ENCODE peak calls at places on chromosome 5, in ten cellular contexts. E is SK-N-SH, T is neural crest cell, V is thoracic aorta, B is dorsolateral prefrontal cortex, H is epithelial cell of proximal tubule, K is IMR-90, O is AG10803, M is endodermal cell, P is RWPE1. Z is an unnamed sample.
A peak's percentile ranks its signal among the peaks of the same experiment; 100 is the strongest.

GRCh38 chr5:90878081-90878480 is 319.5 kb downstream of the ADGRV1 start:
- DNase-seq in E (no peak), T (no peak), V (no peak), B (no peak), H (no peak), K (peak; percentile 43), O (no peak), M (no peak), P (no peak), Z (no peak)

GRCh38 chr5:119655081-119655480 is 25.7 kb downstream of the FAM170A start:
- DNase-seq in E (no peak), T (no peak), V (no peak), B (no peak), H (no peak), K (no peak), O (peak; percentile 34), M (no peak), P (peak; percentile 36), Z (no peak)

GRCh38 chr5:151105561-151105960 is 24.7 kb upstream of the TNIP1 start:
- DNase-seq in E (no peak), T (no peak), V (no peak), B (no peak), H (no peak), K (no peak), O (peak; percentile 57), M (no peak), P (no peak), Z (no peak)

GRCh38 chr5:122421379-122422081 is 109.5 kb downstream of the SNCAIP start:
- DNase-seq in E (no peak), T (no peak), V (no peak), B (no peak), H (no peak), K (no peak), O (no peak), M (no peak), P (no peak), Z (no peak)

GRCh38 chr5:35172526-35172925 is 57.8 kb downstream of the PRLR start:
- DNase-seq in E (no peak), T (no peak), V (no peak), B (no peak), H (no peak), K (no peak), O (no peak), M (no peak), P (no peak), Z (no peak)

GRCh38 chr5:172187118-172188032 is 649 bp downstream of the STK10 start:
- DNase-seq in E (peak; percentile 71), T (peak; percentile 34), V (no peak), B (peak; percentile 55), H (no peak), K (peak; percentile 80), O (peak; percentile 64), M (peak; percentile 86), P (peak; percentile 95), Z (no peak)

GRCh38 chr5:61280766-61281427 is 51.2 kb upstream of the ZSWIM6 start:
- DNase-seq in E (no peak), T (no peak), V (no peak), B (no peak), H (no peak), K (no peak), O (no peak), M (no peak), P (peak; percentile 52), Z (no peak)

GRCh38 chr5:107483196-107483595 is 187.5 kb downstream of the EFNA5 start:
- DNase-seq in E (no peak), T (no peak), V (no peak), B (no peak), H (no peak), K (no peak), O (no peak), M (no peak), P (no peak), Z (no peak)

GRCh38 chr5:9338796-9339195 is 207.1 kb downstream of the SEMA5A start:
- DNase-seq in E (no peak), T (no peak), V (no peak), B (no peak), H (no peak), K (peak; percentile 57), O (no peak), M (no peak), P (no peak), Z (no peak)

GRCh38 chr5:9340095-9340494 is 205.8 kb downstream of the SEMA5A start:
- DNase-seq in E (no peak), T (no peak), V (no peak), B (no peak), H (no peak), K (no peak), O (peak; percentile 12), M (no peak), P (no peak), Z (no peak)

GRCh38 chr5:9342161-9342787 is 203.6 kb downstream of the SEMA5A start:
- DNase-seq in E (no peak), T (no peak), V (no peak), B (no peak), H (no peak), K (no peak), O (no peak), M (no peak), P (no peak), Z (no peak)

GRCh38 chr5:9337908-9338307 is 208.0 kb downstream of the SEMA5A start:
- DNase-seq in E (no peak), T (no peak), V (no peak), B (no peak), H (no peak), K (peak; percentile 88), O (peak; percentile 91), M (no peak), P (peak; percentile 35), Z (no peak)

DNA sequence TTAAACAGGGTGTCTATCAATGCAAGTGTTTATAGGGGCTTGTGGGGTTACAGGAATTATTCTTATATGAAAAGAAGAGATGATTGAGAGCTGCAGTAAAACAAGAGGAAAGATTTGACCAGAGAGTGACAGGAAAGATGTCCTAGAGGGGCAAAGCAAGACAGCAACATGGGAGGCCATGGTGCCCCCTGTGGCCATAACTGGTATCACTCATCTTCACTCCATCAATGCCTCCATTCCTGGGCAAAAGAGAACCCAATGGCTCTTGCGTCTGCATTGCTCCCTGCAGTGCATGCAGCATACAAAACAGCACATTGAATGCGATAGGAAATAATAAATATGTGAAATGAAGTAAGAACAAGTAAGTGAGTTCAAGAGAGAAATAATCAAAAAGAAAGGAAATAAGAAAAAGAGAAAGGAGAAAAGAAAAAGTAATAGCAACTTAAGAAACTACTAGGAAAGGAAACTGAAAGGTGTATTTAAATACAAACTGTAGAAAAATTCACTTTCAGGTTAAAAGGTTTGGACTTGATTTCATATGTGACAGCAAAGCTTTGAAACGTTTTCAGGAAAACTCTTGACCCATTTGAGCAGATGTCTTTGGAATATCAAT is 206.6 kb downstream of the SEMA5A start:
- DNase-seq in E (peak; percentile 12), T (no peak), V (no peak), B (no peak), H (no peak), K (no peak), O (no peak), M (peak; percentile 72), P (no peak), Z (no peak)
- TF ChIP-seq CTCF in E (peak; percentile 64), T (peak; percentile 64), V (no peak), B (no peak), H (peak; percentile 63), K (peak; percentile 26), O (peak; percentile 49), M (peak; percentile 75), P (peak; percentile 45), Z (peak; percentile 54)

DNA sequence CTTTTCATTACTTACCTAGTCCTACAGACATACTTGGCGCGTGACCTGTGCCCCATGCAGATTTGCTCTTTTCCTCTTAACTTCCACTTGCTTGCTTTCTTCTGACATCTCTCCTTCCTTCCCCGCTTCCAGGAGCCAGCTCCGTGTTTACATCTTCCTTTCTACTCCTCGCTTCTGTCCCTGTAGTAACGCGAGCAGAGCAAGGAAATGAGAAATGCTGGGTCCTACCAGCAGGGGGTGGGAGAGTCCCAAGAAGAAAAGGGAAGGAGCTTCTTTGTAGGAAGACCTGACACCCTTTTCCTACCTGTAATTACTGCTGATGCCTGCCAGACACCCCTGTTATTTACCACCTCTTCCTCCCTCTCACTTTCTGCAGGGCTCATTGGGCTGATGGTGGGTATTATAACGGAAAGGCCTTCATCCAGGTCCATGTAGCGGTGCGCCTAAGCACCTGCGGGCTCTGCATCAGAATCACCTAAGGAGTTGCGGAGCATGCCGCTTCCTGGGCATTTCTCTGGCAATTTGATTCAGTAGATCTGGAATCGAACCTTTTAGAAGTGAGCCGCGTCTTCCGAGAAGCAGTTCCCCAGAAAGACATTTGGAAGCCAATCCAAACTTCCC is 1260.8 kb upstream of the WWC1 start:
- DNase-seq in E (peak; percentile 15), T (peak; percentile 14), V (no peak), B (no peak), H (no peak), K (no peak), O (peak; percentile 4), M (peak; percentile 94), P (no peak), Z (no peak)
- TF ChIP-seq CTCF in E (peak; percentile 49), T (peak; percentile 42), V (no peak), B (no peak), H (peak; percentile 50), K (no peak), O (peak; percentile 40), M (peak; percentile 89), P (no peak), Z (peak; percentile 39)

DNA sequence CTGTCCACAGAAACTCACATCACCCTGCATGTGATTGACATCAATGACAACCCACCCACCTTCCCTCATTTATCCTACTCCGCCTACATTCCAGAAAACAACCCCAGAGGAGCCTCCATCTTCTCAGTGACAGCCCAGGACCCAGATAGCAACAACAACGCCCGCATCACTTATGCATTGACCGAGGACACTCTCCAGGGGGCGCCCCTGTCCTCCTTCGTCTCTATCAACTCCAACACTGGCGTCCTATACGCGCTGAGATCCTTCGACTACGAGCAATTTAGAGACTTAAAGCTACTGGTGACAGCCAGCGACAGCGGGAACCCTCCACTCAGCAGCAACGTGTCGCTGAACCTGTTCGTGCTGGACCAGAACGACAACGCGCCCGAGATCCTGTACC is 1.7 kb downstream of the PCDHGA3 start:
- DNase-seq in E (no peak), T (no peak), V (no peak), B (no peak), H (no peak), K (no peak), O (no peak), M (no peak), P (no peak), Z (no peak)
- TF ChIP-seq CTCF in E (no peak), T (no peak), V (no peak), B (no peak), H (no peak), K (no peak), O (no peak), M (no peak), P (no peak), Z (no peak)

GRCh38 chr5:68444048-68444447 is 228.5 kb downstream of the PIK3R1 start:
- DNase-seq in E (no peak), T (no peak), V (no peak), B (no peak), H (no peak), K (no peak), O (no peak), M (no peak), P (peak; percentile 37), Z (no peak)

GRCh38 chr5:68441309-68441708 is 225.8 kb downstream of the PIK3R1 start:
- DNase-seq in E (no peak), T (no peak), V (no peak), B (no peak), H (no peak), K (no peak), O (no peak), M (no peak), P (no peak), Z (no peak)

GRCh38 chr5:68443091-68443490 is 227.5 kb downstream of the PIK3R1 start:
- DNase-seq in E (no peak), T (no peak), V (no peak), B (no peak), H (no peak), K (no peak), O (no peak), M (no peak), P (no peak), Z (no peak)

GRCh38 chr5:68440255-68440654 is 224.7 kb downstream of the PIK3R1 start:
- DNase-seq in E (no peak), T (no peak), V (no peak), B (no peak), H (no peak), K (no peak), O (no peak), M (no peak), P (no peak), Z (no peak)

GRCh38 chr5:68440666-68441065 is 225.1 kb downstream of the PIK3R1 start:
- DNase-seq in E (no peak), T (no peak), V (no peak), B (no peak), H (no peak), K (no peak), O (peak; percentile 73), M (no peak), P (no peak), Z (no peak)
- TF ChIP-seq CTCF in E (no peak), T (no peak), V (no peak), B (no peak), H (no peak), K (no peak), O (no peak), M (no peak), P (no peak), Z (no peak)

Z was measured in mesothelial cell of epicardium.